ENCODE peak calls at places on chromosomes 13 and 19, in four cellular contexts. V, A, K and N are unnamed samples.

GRCh38 chr19:16876904-16877361 is 11.9 kb upstream of the F2RL3 start:
- DNase-seq in A (no peak), V (no peak), K (no peak), N (no peak)

GRCh38 chr19:611506-611869 is 21.8 kb downstream of the HCN2 start:
- DNase-seq in A (peak; percentile 57), V (no peak), K (no peak), N (no peak)

GRCh38 chr13:110154370-110155031 is 152.5 kb downstream of the COL4A1 start:
- DNase-seq in V (no peak), A (no peak), K (no peak), N (no peak)

GRCh38 chr13:97978661-97979450 is 25.4 kb downstream of the IPO5 start:
- DNase-seq in K (no peak), V (no peak), A (peak; percentile 43), N (no peak)

GRCh38 chr13:85093808-85094207 is 705.4 kb downstream of the SLITRK6 start:
- DNase-seq in A (no peak), K (no peak), V (no peak), N (no peak)

GRCh38 chr19:37317403-37318209 is 53.3 kb upstream of the ZNF527 start:
- DNase-seq in K (peak; percentile 11), A (peak; percentile 99), V (peak; percentile 90), N (peak; percentile 93)

GRCh38 chr13:49810825-49811526 is 18.5 kb upstream of the KPNA3 start:
- DNase-seq in V (no peak), K (no peak), A (peak; percentile 50), N (no peak)

GRCh38 chr19:42277821-42278809 is 9.1 kb downstream of the CIC start:
- DNase-seq in V (no peak), K (no peak), A (peak; percentile 50), N (no peak)

GRCh38 chr13:27379126-27379525 is 45.3 kb upstream of the GTF3A start:
- DNase-seq in A (no peak), K (no peak), V (no peak), N (no peak)

GRCh38 chr19:10271543-10272086 is 695 bp downstream of the ICAM1 start:
- DNase-seq in V (peak; percentile 65), A (peak; percentile 37), K (peak; percentile 45), N (no peak)

GRCh38 chr19:18832331-18833140 is 777 bp downstream of the UPF1 start:
- DNase-seq in V (no peak), A (no peak), K (peak; percentile 61), N (peak; percentile 37)
- TF ChIP-seq CTCF in V (no peak), A (peak; percentile 31), K (peak; percentile 53), N (no peak)

GRCh38 chr13:48070942-48071341 is 24.0 kb downstream of the MED4 start:
- DNase-seq in A (no peak), V (no peak), K (no peak), N (no peak)

GRCh38 chr13:48066310-48066989 is 28.5 kb downstream of the MED4 start:
- DNase-seq in A (peak; percentile 26), V (no peak), K (no peak), N (no peak)

GRCh38 chr13:48068952-48069351 is 26.0 kb downstream of the MED4 start:
- DNase-seq in K (no peak), A (peak; percentile 8), V (no peak), N (no peak)

GRCh38 chr13:48069573-48069972 is 25.3 kb downstream of the MED4 start:
- DNase-seq in A (no peak), K (no peak), V (no peak), N (no peak)

GRCh38 chr13:48068036-48068435 is 26.9 kb downstream of the MED4 start:
- DNase-seq in V (no peak), A (no peak), K (no peak), N (no peak)
- TF ChIP-seq CTCF in V (no peak), A (no peak), K (no peak), N (no peak)

DNA sequence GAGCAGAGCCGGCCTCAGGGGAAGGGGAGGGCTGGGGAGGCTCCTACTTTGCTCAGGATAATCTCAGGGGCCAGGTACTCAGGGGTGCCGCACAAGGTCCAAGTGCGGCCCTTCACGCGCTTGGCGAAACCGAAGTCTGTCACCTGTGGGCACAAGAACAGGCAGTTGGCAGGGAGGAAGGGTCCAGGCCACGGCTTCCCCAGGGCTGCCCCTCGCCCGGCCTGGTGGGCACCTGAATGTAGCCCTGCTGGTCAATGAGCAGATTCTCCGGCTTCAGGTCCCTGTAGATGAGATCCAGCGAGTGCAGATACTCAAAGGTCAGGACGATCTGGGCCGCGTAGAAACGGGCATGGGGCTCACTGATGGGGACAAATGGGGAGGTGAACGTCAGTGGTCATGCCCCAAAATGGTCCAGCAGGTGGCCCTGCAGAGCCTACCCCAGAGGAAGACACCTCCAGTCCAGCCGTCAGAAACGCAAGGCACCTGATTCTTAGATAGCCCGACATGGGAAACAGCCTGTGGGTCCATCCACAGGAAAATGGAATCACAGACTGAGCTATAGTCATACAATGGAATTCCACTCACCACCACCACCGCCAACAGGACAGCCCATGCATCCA is 7.1 kb upstream of the SAMD1 start:
- DNase-seq in V (no peak), K (peak; percentile 42), A (no peak), N (no peak)
- TF ChIP-seq CTCF in V (no peak), K (peak; percentile 63), A (peak; percentile 26), N (no peak)

GRCh38 chr13:45331981-45332830 is 8.8 kb downstream of the TPT1 start:
- DNase-seq in V (no peak), A (peak; percentile 99), K (no peak), N (no peak)

GRCh38 chr13:45331123-45331619 is 9.8 kb downstream of the TPT1 start:
- DNase-seq in K (no peak), A (no peak), V (no peak), N (no peak)

GRCh38 chr13:45328661-45329105 is 12.3 kb downstream of the TPT1 start:
- DNase-seq in K (no peak), A (peak; percentile 97), V (no peak), N (no peak)

GRCh38 chr13:45325806-45326205 is 15.2 kb downstream of the TPT1 start:
- DNase-seq in A (peak; percentile 82), K (no peak), V (no peak), N (no peak)

DNA sequence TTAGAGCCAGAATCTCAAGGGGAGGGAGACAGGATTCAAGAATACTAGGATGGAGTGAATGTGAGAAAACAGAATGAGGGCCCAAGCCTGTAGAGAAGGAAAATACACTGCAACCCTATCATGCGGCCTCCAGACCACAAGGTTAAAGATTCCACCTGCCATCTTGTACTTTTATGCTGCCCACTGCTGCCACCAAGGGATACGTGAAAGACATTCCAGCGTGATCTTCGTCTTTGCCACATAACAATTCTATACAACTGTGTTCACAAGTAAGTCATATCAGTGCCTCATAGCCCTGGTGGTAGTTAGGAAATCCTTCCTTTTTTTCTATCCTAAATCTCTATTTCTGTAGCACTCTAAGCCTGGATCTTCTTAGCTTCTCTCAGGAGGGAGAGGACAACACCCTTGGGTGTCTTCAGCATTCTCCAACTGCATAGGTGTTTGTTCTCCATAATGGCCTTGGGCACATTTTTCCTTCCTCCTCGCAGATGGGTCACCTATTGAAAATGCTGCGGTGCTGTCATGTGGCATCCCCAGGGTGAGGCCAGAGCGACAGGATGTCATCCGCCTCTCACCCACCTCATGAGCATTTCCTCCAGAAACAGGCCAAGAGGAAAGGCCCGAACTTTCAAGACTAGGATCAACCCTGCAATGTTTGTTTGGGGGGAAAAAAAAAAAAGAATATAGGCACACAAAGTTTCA is 13.6 kb downstream of the TPT1 start:
- DNase-seq in A (no peak), K (no peak), V (no peak), N (no peak)
- TF ChIP-seq CTCF in A (no peak), K (no peak), V (no peak), N (no peak)

GRCh38 chr13:33758113-33758512 is 59.8 kb upstream of the RFC3 start:
- DNase-seq in A (no peak), V (no peak), K (no peak), N (no peak)

GRCh38 chr13:33763021-33763420 is 54.9 kb upstream of the RFC3 start:
- DNase-seq in K (no peak), V (no peak), A (peak; percentile 62), N (no peak)

GRCh38 chr13:33757713-33758112 is 60.2 kb upstream of the RFC3 start:
- DNase-seq in V (no peak), K (no peak), A (no peak), N (no peak)

GRCh38 chr13:33764716-33765115 is 53.2 kb upstream of the RFC3 start:
- DNase-seq in V (no peak), K (no peak), A (no peak), N (no peak)

GRCh38 chr13:33761744-33762143 is 56.2 kb upstream of the RFC3 start:
- DNase-seq in K (no peak), V (no peak), A (no peak), N (no peak)
- TF ChIP-seq CTCF in K (peak; percentile 36), V (no peak), A (no peak), N (no peak)

GRCh38 chr13:65855276-65855675 is 1374.9 kb downstream of the PCDH9 start:
- DNase-seq in K (no peak), V (no peak), A (peak; percentile 11), N (no peak)

GRCh38 chr13:65854431-65854830 is 1375.7 kb downstream of the PCDH9 start:
- DNase-seq in V (no peak), A (no peak), K (no peak), N (no peak)

DNA sequence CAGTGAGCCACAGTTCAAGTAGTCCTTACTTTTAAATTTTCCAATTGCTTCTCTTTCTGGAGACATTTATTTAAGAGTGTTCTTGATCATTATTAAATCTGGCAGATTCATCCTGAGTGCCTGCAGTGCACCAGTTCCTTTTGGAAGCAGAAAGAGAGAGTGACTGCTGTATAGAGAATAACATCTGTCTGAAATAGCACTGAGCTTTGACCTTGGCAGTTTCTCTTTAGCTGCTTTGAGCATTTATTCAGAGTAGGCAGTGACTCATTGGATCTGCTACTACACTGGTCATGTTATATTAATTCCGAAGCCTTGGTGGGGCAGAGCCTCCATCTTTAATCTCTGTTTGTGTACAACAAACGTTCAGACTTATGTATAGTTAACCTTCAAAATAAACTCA is 1373.7 kb downstream of the PCDH9 start:
- DNase-seq in A (peak; percentile 52), V (no peak), K (no peak), N (no peak)
- TF ChIP-seq CTCF in A (no peak), V (no peak), K (no peak), N (no peak)

DNA sequence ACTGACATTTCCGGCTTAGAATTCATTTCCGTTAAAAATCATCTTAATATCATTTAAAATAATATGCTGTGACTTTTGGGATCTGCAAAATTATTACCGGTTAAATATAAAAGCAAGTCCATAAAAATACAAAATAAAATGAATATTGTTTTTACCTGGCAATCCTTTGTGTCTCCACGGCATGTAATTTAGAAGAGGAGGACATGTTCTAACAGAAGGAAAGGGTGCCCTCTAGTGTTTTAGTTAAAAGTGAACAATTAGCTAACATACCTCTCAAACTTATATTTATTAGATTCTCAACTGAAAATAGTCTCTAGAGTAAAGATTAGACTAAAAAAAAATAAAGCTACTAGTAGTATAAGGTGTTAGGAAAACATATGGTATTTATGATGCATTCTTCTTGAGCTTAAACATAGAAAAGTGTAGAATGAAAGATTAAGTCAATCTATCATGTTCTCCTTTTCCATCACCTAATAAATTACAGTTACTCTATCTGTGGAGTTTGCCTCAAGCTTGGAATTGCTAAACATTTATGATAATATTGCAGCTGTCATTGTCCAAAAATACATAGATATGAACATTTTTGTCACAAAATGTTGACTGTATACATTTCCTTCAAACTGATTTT is 676.7 kb upstream of the SPRY2 start:
- DNase-seq in V (no peak), K (peak; percentile 6), A (peak; percentile 72), N (no peak)
- TF ChIP-seq CTCF in V (no peak), K (no peak), A (peak; percentile 44), N (peak; percentile 68)